ENCODE peak calls at places on chromosomes 16 and 17, in nine cellular contexts. X is NB4, S is stomach, P is esophagus muscularis mucosa, G is uterus, M is HCT116, U is adrenal gland, C is IMR-90, Q is breast epithelium. B is an unnamed sample.

GRCh38 chr17:68861602-68862001 is 93.6 kb downstream of the ABCA8 start:
- DNase-seq in C (no peak), Q (no peak), X (no peak), M (no peak), G (no peak), U (no peak), P (no peak), S (no peak), B (no peak)

GRCh38 chr17:57085448-57086068 is 512 bp downstream of the AKAP1 start:
- DNase-seq in U (peak), C (peak), P (no peak), S (peak), Q (no peak), M (no peak), G (peak), X (peak), B (peak)

GRCh38 chr17:71413935-71414334 is 706.9 kb upstream of the SOX9 start:
- DNase-seq in Q (no peak), X (no peak), M (no peak), G (no peak), C (no peak), P (no peak), U (no peak), S (no peak), B (no peak)

GRCh38 chr16:11005611-11005975 is 61.2 kb downstream of the CLEC16A start:
- DNase-seq in M (no peak), S (no peak), Q (no peak), G (no peak), U (no peak), X (no peak), P (no peak), C (peak), B (no peak)

GRCh38 chr17:79630821-79631639 is 20.2 kb upstream of the RBFOX3 start:
- DNase-seq in M (no peak), U (peak), P (peak), Q (no peak), S (peak), G (peak), C (no peak), X (no peak), B (no peak)

GRCh38 chr16:81523387-81524115 is 78.9 kb downstream of the CMIP start:
- DNase-seq in P (no peak), U (peak), C (peak), S (peak), M (peak), Q (peak), X (no peak), G (peak), B (peak)

GRCh38 chr17:62974788-62975586 is 9.0 kb downstream of the TANC2 start:
- DNase-seq in P (no peak), C (no peak), Q (no peak), S (no peak), M (no peak), G (no peak), X (no peak), U (no peak), B (no peak)

GRCh38 chr16:69049146-69049545 is 56.3 kb upstream of the HAS3 start:
- DNase-seq in S (no peak), U (no peak), C (peak), X (no peak), P (no peak), M (no peak), Q (no peak), G (no peak), B (peak)

GRCh38 chr17:29807520-29808361 is 122.3 kb downstream of the SSH2 start:
- DNase-seq in G (peak), C (peak), S (peak), U (peak), M (peak), P (no peak), Q (peak), X (peak), B (peak)

GRCh38 chr16:85861095-85861825 is 37.7 kb upstream of the IRF8 start:
- DNase-seq in S (no peak), X (no peak), M (no peak), Q (no peak), P (no peak), C (no peak), U (peak), G (no peak), B (no peak)

GRCh38 chr16:86383488-86384262 is 126.7 kb upstream of the FOXF1 start:
- DNase-seq in C (peak), P (no peak), G (no peak), S (no peak), X (peak), Q (no peak), M (no peak), U (no peak), B (peak)

GRCh38 chr16:12217341-12217740 is 240.8 kb downstream of the SNX29 start:
- DNase-seq in U (no peak), X (no peak), G (no peak), C (no peak), M (no peak), P (no peak), S (no peak), Q (no peak), B (no peak)

GRCh38 chr17:42548070-42548837 is 4.5 kb upstream of the HSD17B1 start:
- DNase-seq in G (no peak), C (no peak), U (peak), P (no peak), Q (peak), X (no peak), S (peak), M (no peak), B (no peak)
- TF ChIP-seq POLR2A in G (no peak), C (no peak), U (no peak), P (no peak), Q (no peak), X (no peak), S (no peak), M (no peak), B (no peak)

GRCh38 chr16:3017262-3017805 is 649 bp downstream of the CLDN6 start:
- DNase-seq in P (no peak), C (no peak), X (no peak), G (no peak), Q (no peak), S (no peak), U (no peak), M (no peak), B (no peak)
- TF ChIP-seq POLR2A in P (no peak), C (no peak), X (no peak), G (no peak), Q (no peak), S (no peak), U (no peak), M (no peak), B (no peak)

GRCh38 chr17:333626-334396 is 18.8 kb downstream of the RPH3AL start:
- DNase-seq in S (peak), Q (no peak), C (peak), U (peak), X (no peak), G (peak), M (no peak), P (peak), B (peak)
- TF ChIP-seq POLR2A in S (peak), Q (no peak), C (no peak), U (peak), X (no peak), G (peak), M (no peak), P (peak), B (no peak)

GRCh38 chr16:52474679-52475078 is 72.3 kb downstream of the TOX3 start:
- DNase-seq in C (no peak), U (no peak), G (no peak), X (no peak), M (no peak), P (no peak), Q (no peak), S (no peak), B (no peak)
- TF ChIP-seq POLR2A in C (no peak), U (no peak), G (no peak), X (no peak), M (no peak), P (no peak), Q (no peak), S (no peak), B (no peak)

GRCh38 chr17:63975541-63976092 is 2.9 kb upstream of the SCN4A start:
- DNase-seq in M (no peak), X (no peak), G (no peak), Q (no peak), P (no peak), U (no peak), S (no peak), C (no peak), B (no peak)

GRCh38 chr17:63973930-63974593 is 1.3 kb upstream of the SCN4A start:
- DNase-seq in P (no peak), C (peak), S (no peak), U (no peak), Q (no peak), M (no peak), G (no peak), X (no peak), B (peak)

GRCh38 chr17:63974594-63975192 is 2.0 kb upstream of the SCN4A start:
- DNase-seq in G (no peak), U (no peak), X (peak), Q (no peak), C (peak), M (peak), S (no peak), P (no peak), B (peak)

GRCh38 chr17:63976702-63977101 is 4.0 kb upstream of the SCN4A start:
- DNase-seq in X (no peak), S (no peak), M (no peak), U (no peak), Q (no peak), C (no peak), G (no peak), P (no peak), B (no peak)

GRCh38 chr17:63978266-63979200 is 5.8 kb upstream of the SCN4A start:
- DNase-seq in G (no peak), P (no peak), M (no peak), S (no peak), X (no peak), U (peak), C (no peak), Q (no peak), B (no peak)
- TF ChIP-seq POLR2A in G (no peak), P (no peak), M (no peak), S (no peak), X (no peak), U (no peak), C (no peak), Q (no peak), B (no peak)

B was measured in H54.